ENCODE peak calls at places on chromosomes 16 and 17, in nine cellular contexts. G, Q, M, R, I, T, Z, Y and D are unnamed samples.

GRCh38 chr17:47694818-47695663 is 1.1 kb downstream of the TBKBP1 start:
- DNase-seq in R (no peak), Y (peak), G (peak), I (no peak), M (no peak), Z (no peak), T (no peak), Q (peak), D (peak)

GRCh38 chr16:19858006-19858653 is 26.5 kb downstream of the GPRC5B start:
- DNase-seq in R (no peak), Z (no peak), T (no peak), Q (no peak), I (no peak), M (no peak), Y (no peak), G (no peak), D (no peak)

GRCh38 chr17:73883175-73883574 is 238.9 kb upstream of the SDK2 start:
- DNase-seq in Y (no peak), Q (no peak), R (no peak), T (no peak), I (no peak), G (no peak), Z (no peak), M (no peak), D (no peak)

GRCh38 chr17:81094744-81095607 is 60.0 kb downstream of the BAIAP2 start:
- DNase-seq in G (peak), M (peak), I (peak), T (peak), Z (peak), Q (peak), R (peak), Y (peak), D (peak)

GRCh38 chr17:47744168-47745036 is 11.4 kb downstream of the TBX21 start:
- DNase-seq in I (no peak), R (no peak), Q (no peak), Z (no peak), M (no peak), T (no peak), G (no peak), Y (peak), D (no peak)

GRCh38 chr16:6484931-6485330 is 847.7 kb upstream of the RBFOX1 start:
- DNase-seq in M (no peak), T (no peak), I (no peak), R (no peak), Q (no peak), G (no peak), Z (no peak), Y (no peak), D (no peak)

GRCh38 chr17:64747938-64748540 is 85.9 kb upstream of the SMURF2 start:
- DNase-seq in R (no peak), I (no peak), Y (no peak), G (no peak), Z (no peak), M (no peak), Q (no peak), T (no peak), D (no peak)

GRCh38 chr16:5875416-5875815 is 777.8 kb upstream of the EEF2KMT start:
- DNase-seq in G (no peak), R (no peak), M (no peak), Z (no peak), I (no peak), T (no peak), Y (no peak), Q (no peak), D (no peak)

GRCh38 chr16:78142784-78143183 is 43.3 kb downstream of the WWOX start:
- DNase-seq in M (no peak), T (no peak), Y (no peak), Z (no peak), G (no peak), I (no peak), Q (no peak), R (no peak), D (no peak)

GRCh38 chr17:41684050-41684449 is 4.6 kb upstream of the EIF1 start:
- DNase-seq in T (no peak), Y (no peak), R (no peak), I (no peak), G (no peak), Q (peak), Z (no peak), M (no peak), D (no peak)

GRCh38 chr17:41680426-41681040 is 8.2 kb upstream of the EIF1 start:
- DNase-seq in Y (no peak), G (no peak), R (no peak), M (no peak), T (no peak), Z (no peak), Q (no peak), I (no peak), D (no peak)

GRCh38 chr17:41683441-41684007 is 5.2 kb upstream of the EIF1 start:
- DNase-seq in Z (no peak), I (no peak), T (no peak), R (no peak), M (no peak), Q (no peak), G (no peak), Y (no peak), D (no peak)

GRCh38 chr17:41681776-41682175 is 6.9 kb upstream of the EIF1 start:
- DNase-seq in Z (no peak), M (no peak), G (no peak), R (no peak), I (no peak), Y (no peak), T (no peak), Q (no peak), D (no peak)

DNA sequence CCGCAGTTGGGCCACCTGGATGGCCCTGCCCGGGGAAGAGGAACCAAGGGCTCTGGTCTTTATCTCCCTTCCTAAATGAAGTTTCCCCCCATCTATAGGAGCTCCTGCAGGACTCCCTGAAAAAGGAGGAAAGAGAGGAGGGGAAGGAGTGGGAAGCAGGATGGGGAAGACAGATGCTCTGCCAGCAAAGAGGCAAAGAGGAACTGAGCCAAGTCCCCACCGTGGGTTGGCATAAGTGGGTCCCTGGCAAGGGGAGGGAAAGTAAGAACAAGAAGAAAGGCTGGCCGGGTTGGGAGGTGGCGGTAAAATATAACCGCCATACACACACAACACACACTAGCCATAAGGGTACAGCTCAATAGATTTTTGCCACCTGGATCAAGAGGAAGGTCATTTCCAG is 6.1 kb upstream of the EIF1 start:
- DNase-seq in I (no peak), R (no peak), Y (no peak), T (no peak), G (no peak), Q (no peak), Z (no peak), M (no peak), D (no peak)
- TF ChIP-seq REST in I (no peak), R (no peak), Y (no peak), T (no peak), G (no peak), Q (no peak), Z (no peak), M (no peak), D (no peak)

GRCh38 chr17:50110591-50111349 is 15.6 kb downstream of the PDK2 start:
- DNase-seq in G (no peak), Q (peak), M (no peak), Z (no peak), R (no peak), I (no peak), T (no peak), Y (no peak), D (no peak)

GRCh38 chr17:50113624-50114320 is 16.2 kb downstream of the SAMD14 start:
- DNase-seq in T (no peak), R (no peak), I (no peak), Z (no peak), M (no peak), Y (no peak), Q (no peak), G (no peak), D (no peak)

GRCh38 chr17:50112694-50113093 is 17.3 kb downstream of the SAMD14 start:
- DNase-seq in I (no peak), Y (no peak), M (no peak), Q (no peak), T (no peak), R (no peak), G (no peak), Z (no peak), D (no peak)

GRCh38 chr17:50109785-50110184 is 14.6 kb downstream of the PDK2 start:
- DNase-seq in M (no peak), Y (no peak), R (no peak), Z (no peak), Q (no peak), I (no peak), G (no peak), T (no peak), D (no peak)

GRCh38 chr17:50111687-50112655 is 16.8 kb downstream of the PDK2 start:
- DNase-seq in Z (no peak), Q (peak), T (peak), G (no peak), R (no peak), Y (no peak), I (no peak), M (no peak), D (no peak)
- TF ChIP-seq REST in Z (no peak), Q (no peak), T (no peak), G (no peak), R (no peak), Y (no peak), I (no peak), M (no peak), D (no peak)

GRCh38 chr17:70869402-70870085 is 700.2 kb downstream of the KCNJ2 start:
- DNase-seq in T (no peak), Y (no peak), I (no peak), Q (no peak), R (no peak), G (peak), Z (no peak), M (no peak), D (no peak)
- TF ChIP-seq REST in T (no peak), Y (no peak), I (no peak), Q (no peak), R (no peak), G (no peak), Z (no peak), M (no peak), D (no peak)

GRCh38 chr17:62703269-62703775 is 75.9 kb downstream of the MRC2 start:
- DNase-seq in Q (no peak), M (peak), Z (no peak), Y (peak), G (no peak), T (no peak), I (no peak), R (no peak), D (no peak)

GRCh38 chr17:62702746-62703268 is 75.3 kb downstream of the MRC2 start:
- DNase-seq in G (no peak), I (no peak), Y (no peak), M (no peak), T (no peak), Q (no peak), R (no peak), Z (no peak), D (no peak)

GRCh38 chr17:62704381-62704971 is 77.0 kb downstream of the MRC2 start:
- DNase-seq in Y (peak), R (no peak), Q (no peak), Z (no peak), M (peak), T (no peak), G (peak), I (no peak), D (no peak)

GRCh38 chr17:62705116-62705515 is 77.6 kb downstream of the MRC2 start:
- DNase-seq in Z (no peak), Q (no peak), I (no peak), Y (no peak), M (no peak), T (no peak), R (no peak), G (no peak), D (no peak)

GRCh38 chr17:62703776-62704380 is 76.4 kb downstream of the MRC2 start:
- DNase-seq in I (no peak), T (no peak), R (no peak), G (peak), Z (no peak), M (peak), Y (peak), Q (peak), D (peak)
- TF ChIP-seq REST in I (no peak), T (no peak), R (no peak), G (no peak), Z (no peak), M (no peak), Y (no peak), Q (peak), D (no peak)

GRCh38 chr16:15507299-15507958 is 73.0 kb downstream of the BMERB1 start:
- DNase-seq in T (no peak), I (no peak), Z (no peak), Q (no peak), G (no peak), Y (no peak), M (no peak), R (no peak), D (no peak)
- TF ChIP-seq REST in T (no peak), I (no peak), Z (no peak), Q (no peak), G (no peak), Y (no peak), M (no peak), R (no peak), D (no peak)

GRCh38 chr17:41733348-41734138 is 900 bp downstream of the HAP1 start:
- DNase-seq in R (no peak), Z (no peak), T (no peak), G (no peak), Y (no peak), M (no peak), I (no peak), Q (peak), D (no peak)

GRCh38 chr17:41736983-41737679 is 2.7 kb upstream of the HAP1 start:
- DNase-seq in M (no peak), Z (no peak), Y (no peak), I (no peak), G (no peak), T (no peak), R (no peak), Q (no peak), D (no peak)

GRCh38 chr17:41734139-41734948 is at the start of gene HAP1:
- DNase-seq in Q (peak), I (no peak), M (peak), T (no peak), R (no peak), Z (no peak), G (peak), Y (no peak), D (no peak)

GRCh38 chr17:41735744-41736143 is 1.3 kb upstream of the HAP1 start:
- DNase-seq in M (no peak), Q (no peak), T (no peak), Z (no peak), Y (no peak), R (no peak), G (no peak), I (no peak), D (no peak)

DNA sequence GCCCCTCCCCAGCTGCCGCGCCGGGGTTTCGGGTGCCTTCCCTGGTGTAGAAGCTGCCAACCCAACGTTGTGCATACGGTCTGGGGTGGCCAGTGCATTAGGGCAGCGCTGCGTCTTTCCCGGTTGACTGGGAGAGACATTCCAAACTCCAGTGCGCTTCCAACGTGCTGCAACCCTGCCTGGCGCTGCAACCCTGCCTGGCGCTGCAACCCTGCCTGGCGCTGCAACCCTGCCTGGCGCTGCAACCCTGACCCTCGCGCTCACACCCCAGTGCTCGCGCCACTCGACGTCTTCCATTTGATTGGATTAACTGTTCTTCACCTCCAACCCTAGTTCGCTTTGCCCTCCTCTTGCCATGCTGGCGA is 488 bp upstream of the HAP1 start:
- DNase-seq in I (no peak), T (no peak), G (peak), R (no peak), Q (no peak), Y (no peak), M (no peak), Z (no peak), D (no peak)
- TF ChIP-seq REST in I (no peak), T (no peak), G (no peak), R (no peak), Q (no peak), Y (no peak), M (no peak), Z (no peak), D (no peak)

DNA sequence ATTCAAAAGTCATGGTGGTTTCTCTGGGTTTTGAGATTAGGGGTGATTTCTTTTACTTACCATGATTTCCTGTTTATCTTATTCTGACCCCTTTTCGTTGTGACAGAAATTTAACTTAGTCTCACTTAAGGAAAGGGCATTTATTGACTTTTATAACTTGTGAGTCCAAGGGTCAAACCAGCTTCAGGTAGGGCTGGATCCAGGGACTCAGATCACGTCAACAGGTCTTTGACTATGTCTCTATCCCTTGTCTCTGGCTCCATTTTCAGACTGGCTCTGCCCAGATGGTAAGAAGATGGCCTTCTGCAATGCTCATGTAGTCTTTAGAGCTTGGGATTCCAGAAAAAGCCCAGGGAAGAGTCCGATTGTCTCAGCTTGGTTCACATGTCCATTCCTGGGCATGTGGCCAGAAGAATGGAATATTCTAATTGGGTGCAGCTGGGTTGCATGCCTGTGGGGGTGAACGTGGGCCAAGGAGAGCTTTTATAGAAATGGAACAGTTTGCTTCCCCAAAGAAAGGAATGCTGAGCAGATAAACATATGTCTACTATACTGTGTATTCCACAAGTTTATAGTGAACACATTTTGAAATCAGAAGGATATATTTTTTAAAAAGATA is 13.4 kb downstream of the USP43 start:
- DNase-seq in R (no peak), Z (no peak), Y (no peak), T (no peak), M (no peak), I (no peak), G (no peak), Q (no peak), D (no peak)
- TF ChIP-seq REST in R (no peak), Z (no peak), Y (no peak), T (no peak), M (no peak), I (no peak), G (no peak), Q (no peak), D (no peak)

DNA sequence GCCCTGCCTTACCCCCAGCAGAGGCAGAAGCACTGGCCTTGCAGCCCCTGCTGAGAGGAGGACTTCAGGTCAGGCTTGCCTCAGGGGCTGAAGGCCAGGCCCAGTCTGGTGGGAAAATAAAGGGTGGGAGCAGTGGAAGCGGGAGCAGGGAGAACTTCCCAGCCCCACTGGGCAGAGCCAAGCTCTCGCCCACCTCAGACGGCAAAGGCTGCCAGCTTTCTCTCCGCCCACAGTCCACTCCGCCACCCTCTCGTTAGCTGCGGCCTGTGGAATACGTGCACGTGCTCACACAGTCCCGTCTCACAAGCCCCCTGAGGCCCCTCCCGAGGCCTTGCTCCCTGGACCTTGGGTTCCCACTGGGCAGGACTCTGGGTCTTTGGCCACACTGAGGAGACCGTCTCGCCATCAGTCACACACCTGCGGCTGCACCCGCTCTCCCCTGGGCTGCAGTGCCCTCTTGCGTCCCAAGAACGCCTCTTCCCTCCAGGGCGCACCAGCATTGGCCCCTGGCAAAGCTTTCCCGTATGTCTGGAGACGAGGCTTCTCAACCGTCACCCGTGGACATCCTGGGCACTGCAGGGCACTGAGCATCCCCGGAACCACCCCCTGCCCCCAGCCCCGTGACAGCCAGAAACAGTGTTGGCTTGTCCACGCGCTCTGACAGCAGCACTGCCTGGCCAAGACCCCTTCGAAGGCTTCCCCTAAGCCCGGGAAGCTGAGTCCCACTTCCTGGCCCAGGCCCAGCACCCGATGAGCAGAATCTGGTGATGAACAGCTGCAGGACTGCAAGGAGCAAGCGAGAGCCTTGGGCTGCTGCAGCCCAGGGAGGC is 8.3 kb downstream of the MRPL28 start:
- DNase-seq in G (peak), Y (peak), Z (no peak), Q (peak), T (peak), M (peak), R (peak), I (peak), D (no peak)
- TF ChIP-seq REST in G (no peak), Y (no peak), Z (no peak), Q (no peak), T (no peak), M (no peak), R (no peak), I (no peak), D (no peak)

DNA sequence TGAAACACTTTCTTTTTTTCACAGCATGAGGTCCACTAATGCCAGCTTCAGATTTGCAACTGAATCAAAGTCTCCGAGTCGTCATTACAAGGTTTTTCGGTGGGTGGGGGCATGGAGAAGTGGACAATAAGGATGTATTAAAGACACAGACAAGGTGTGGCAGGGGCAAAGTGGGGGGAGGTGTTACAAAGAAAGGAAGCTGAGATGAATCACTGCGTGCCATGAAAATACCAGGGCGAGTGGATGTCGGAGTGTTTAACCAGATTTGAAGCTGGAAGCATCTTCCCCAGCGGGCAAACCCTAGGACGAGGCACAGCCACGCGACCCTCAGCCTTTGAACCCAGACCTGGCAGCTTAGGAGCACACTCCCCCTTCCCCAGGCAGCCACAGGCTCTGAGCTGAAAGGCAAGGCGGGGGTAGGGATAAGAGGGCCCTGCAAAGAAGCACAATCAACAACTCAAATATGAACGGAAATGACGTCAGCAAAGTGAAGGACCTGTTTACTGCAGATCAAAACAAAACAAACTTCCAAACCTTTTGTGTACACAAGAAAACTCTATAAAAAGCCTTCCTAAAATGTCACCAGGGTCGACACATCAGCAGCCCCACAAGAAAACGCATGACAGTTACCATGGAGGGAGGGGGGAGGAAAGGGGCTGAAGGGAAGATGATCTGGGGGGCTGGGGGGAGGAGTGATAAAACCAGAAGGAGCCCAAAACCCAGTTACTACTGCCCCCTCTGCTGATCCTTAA is 5.6 kb upstream of the ZFHX3 start:
- DNase-seq in I (no peak), R (peak), G (peak), M (peak), T (peak), Y (no peak), Q (peak), Z (no peak), D (no peak)
- TF ChIP-seq REST in I (no peak), R (no peak), G (no peak), M (no peak), T (no peak), Y (no peak), Q (no peak), Z (no peak), D (no peak)